ENCODE peak calls at places on chromosomes 16 and 17, in eight cellular contexts. One of them, this sample, is unnamed.

GRCh38 chr17:31272803-31273202 is 24.2 kb downstream of the OMG start:
- DNase-seq in neural progenitor cell: no peak
- DNase-seq in GM12878: no peak
- DNase-seq in H9: no peak
- DNase-seq in MM.1S: no peak
- DNase-seq in endodermal cell: no peak
- DNase-seq in fibroblast of lung: no peak
- DNase-seq in DND-41: no peak
- DNase-seq in this sample: no peak

GRCh38 chr17:58593121-58593520 is 78.7 kb upstream of the MTMR4 start:
- DNase-seq in MM.1S: no peak
- DNase-seq in endodermal cell: no peak
- DNase-seq in GM12878: no peak
- DNase-seq in DND-41: no peak
- DNase-seq in fibroblast of lung: no peak
- DNase-seq in neural progenitor cell: no peak
- DNase-seq in H9: no peak
- DNase-seq in this sample: no peak

GRCh38 chr16:79769320-79770243 is 169.0 kb upstream of the MAF start:
- DNase-seq in H9: no peak
- DNase-seq in neural progenitor cell: no peak
- DNase-seq in MM.1S: no peak
- DNase-seq in fibroblast of lung: no peak
- DNase-seq in GM12878: no peak
- DNase-seq in DND-41: no peak
- DNase-seq in endodermal cell: no peak
- DNase-seq in this sample: no peak

GRCh38 chr16:67528222-67528869 is at the start of gene RIPOR1:
- DNase-seq in neural progenitor cell: peak
- DNase-seq in endodermal cell: peak
- DNase-seq in fibroblast of lung: no peak
- DNase-seq in GM12878: no peak
- DNase-seq in DND-41: peak
- DNase-seq in MM.1S: peak
- DNase-seq in H9: peak
- DNase-seq in this sample: no peak

GRCh38 chr17:35081638-35082037 is 18.1 kb upstream of the RFFL start:
- DNase-seq in DND-41: no peak
- DNase-seq in H9: no peak
- DNase-seq in neural progenitor cell: no peak
- DNase-seq in MM.1S: no peak
- DNase-seq in fibroblast of lung: no peak
- DNase-seq in GM12878: no peak
- DNase-seq in endodermal cell: no peak
- DNase-seq in this sample: no peak

GRCh38 chr16:71781741-71782140 is 26.9 kb downstream of the AP1G1 start:
- DNase-seq in MM.1S: no peak
- DNase-seq in H9: no peak
- DNase-seq in neural progenitor cell: no peak
- DNase-seq in GM12878: no peak
- DNase-seq in fibroblast of lung: peak
- DNase-seq in DND-41: no peak
- DNase-seq in endodermal cell: no peak
- DNase-seq in this sample: no peak

GRCh38 chr16:11327277-11328171 is 17.7 kb upstream of the RMI2 start:
- DNase-seq in endodermal cell: peak
- DNase-seq in GM12878: peak
- DNase-seq in DND-41: no peak
- DNase-seq in fibroblast of lung: no peak
- DNase-seq in neural progenitor cell: no peak
- DNase-seq in H9: peak
- DNase-seq in MM.1S: no peak
- DNase-seq in this sample: no peak

GRCh38 chr16:23408242-23409201 is 44.5 kb downstream of the COG7 start:
- DNase-seq in GM12878: no peak
- DNase-seq in H9: no peak
- DNase-seq in DND-41: no peak
- DNase-seq in MM.1S: no peak
- DNase-seq in fibroblast of lung: peak
- DNase-seq in neural progenitor cell: peak
- DNase-seq in endodermal cell: no peak
- DNase-seq in this sample: peak

GRCh38 chr16:70579648-70580630 is 56.3 kb downstream of the SF3B3 start:
- DNase-seq in GM12878: no peak
- DNase-seq in endodermal cell: peak
- DNase-seq in DND-41: no peak
- DNase-seq in fibroblast of lung: no peak
- DNase-seq in neural progenitor cell: no peak
- DNase-seq in MM.1S: no peak
- DNase-seq in H9: peak
- DNase-seq in this sample: no peak

GRCh38 chr17:73308017-73308823 is 3.6 kb downstream of the CDC42EP4 start:
- DNase-seq in fibroblast of lung: peak
- DNase-seq in H9: no peak
- DNase-seq in neural progenitor cell: no peak
- DNase-seq in DND-41: no peak
- DNase-seq in MM.1S: no peak
- DNase-seq in GM12878: no peak
- DNase-seq in endodermal cell: peak
- DNase-seq in this sample: no peak

GRCh38 chr16:19182487-19182886 is 14.4 kb downstream of the SYT17 start:
- DNase-seq in fibroblast of lung: no peak
- DNase-seq in endodermal cell: no peak
- DNase-seq in GM12878: no peak
- DNase-seq in H9: no peak
- DNase-seq in MM.1S: no peak
- DNase-seq in neural progenitor cell: no peak
- DNase-seq in DND-41: no peak
- DNase-seq in this sample: no peak

GRCh38 chr17:34579979-34580684 is 750 bp downstream of the TMEM132E start:
- DNase-seq in MM.1S: peak
- DNase-seq in GM12878: no peak
- DNase-seq in fibroblast of lung: no peak
- DNase-seq in endodermal cell: peak
- DNase-seq in neural progenitor cell: peak
- DNase-seq in DND-41: no peak
- DNase-seq in H9: peak
- DNase-seq in this sample: no peak

GRCh38 chr16:69894675-69895074 is 56.5 kb upstream of the CLEC18A start:
- DNase-seq in fibroblast of lung: no peak
- DNase-seq in H9: no peak
- DNase-seq in DND-41: no peak
- DNase-seq in GM12878: no peak
- DNase-seq in neural progenitor cell: no peak
- DNase-seq in endodermal cell: no peak
- DNase-seq in MM.1S: no peak
- DNase-seq in this sample: no peak

GRCh38 chr17:75645501-75645888 is 12.3 kb downstream of the SMIM5 start:
- DNase-seq in endodermal cell: peak
- DNase-seq in neural progenitor cell: no peak
- DNase-seq in GM12878: no peak
- DNase-seq in MM.1S: peak
- DNase-seq in DND-41: no peak
- DNase-seq in fibroblast of lung: no peak
- DNase-seq in H9: peak
- DNase-seq in this sample: no peak

GRCh38 chr16:71723537-71724319 is 773 bp downstream of the PHLPP2 start:
- DNase-seq in neural progenitor cell: peak
- DNase-seq in fibroblast of lung: peak
- DNase-seq in MM.1S: peak
- DNase-seq in H9: peak
- DNase-seq in DND-41: peak
- DNase-seq in endodermal cell: peak
- DNase-seq in GM12878: no peak
- DNase-seq in this sample: peak

GRCh38 chr16:58128721-58129096 is 472 bp downstream of the CFAP20 start:
- DNase-seq in GM12878: no peak
- DNase-seq in fibroblast of lung: no peak
- DNase-seq in endodermal cell: peak
- DNase-seq in H9: peak
- DNase-seq in neural progenitor cell: peak
- DNase-seq in DND-41: peak
- DNase-seq in MM.1S: peak
- DNase-seq in this sample: no peak

GRCh38 chr16:89744813-89745212 is 23.5 kb downstream of the ZNF276 start:
- DNase-seq in DND-41: no peak
- DNase-seq in neural progenitor cell: no peak
- DNase-seq in GM12878: no peak
- DNase-seq in endodermal cell: no peak
- DNase-seq in fibroblast of lung: no peak
- DNase-seq in H9: no peak
- DNase-seq in MM.1S: no peak
- DNase-seq in this sample: no peak

GRCh38 chr16:87877942-87878507 is 8.7 kb upstream of the SLC7A5 start:
- DNase-seq in fibroblast of lung: no peak
- DNase-seq in H9: no peak
- DNase-seq in DND-41: peak
- DNase-seq in GM12878: no peak
- DNase-seq in neural progenitor cell: no peak
- DNase-seq in MM.1S: no peak
- DNase-seq in endodermal cell: peak
- DNase-seq in this sample: no peak
- H3K9ac ChIP-seq in fibroblast of lung: no peak
- H3K9ac ChIP-seq in H9: no peak
- H3K9ac ChIP-seq in DND-41: no peak
- H3K9ac ChIP-seq in GM12878: no peak
- H3K9ac ChIP-seq in neural progenitor cell: no peak
- H3K9ac ChIP-seq in MM.1S: no peak
- H3K9ac ChIP-seq in endodermal cell: no peak
- H3K9ac ChIP-seq in this sample: no peak

GRCh38 chr17:13594310-13594709 is 7.4 kb downstream of the HS3ST3A1 start:
- DNase-seq in fibroblast of lung: no peak
- DNase-seq in H9: no peak
- DNase-seq in endodermal cell: no peak
- DNase-seq in GM12878: no peak
- DNase-seq in neural progenitor cell: no peak
- DNase-seq in DND-41: no peak
- DNase-seq in MM.1S: no peak
- DNase-seq in this sample: no peak

GRCh38 chr17:13593757-13594156 is 8.0 kb downstream of the HS3ST3A1 start:
- DNase-seq in H9: no peak
- DNase-seq in endodermal cell: no peak
- DNase-seq in GM12878: no peak
- DNase-seq in DND-41: no peak
- DNase-seq in MM.1S: no peak
- DNase-seq in fibroblast of lung: peak
- DNase-seq in neural progenitor cell: no peak
- DNase-seq in this sample: no peak

GRCh38 chr17:13593021-13593751 is 8.5 kb downstream of the HS3ST3A1 start:
- DNase-seq in fibroblast of lung: no peak
- DNase-seq in GM12878: no peak
- DNase-seq in DND-41: no peak
- DNase-seq in H9: no peak
- DNase-seq in neural progenitor cell: no peak
- DNase-seq in MM.1S: no peak
- DNase-seq in endodermal cell: no peak
- DNase-seq in this sample: no peak

GRCh38 chr17:13590441-13590840 is 11.3 kb downstream of the HS3ST3A1 start:
- DNase-seq in MM.1S: no peak
- DNase-seq in endodermal cell: no peak
- DNase-seq in neural progenitor cell: no peak
- DNase-seq in H9: no peak
- DNase-seq in fibroblast of lung: no peak
- DNase-seq in DND-41: no peak
- DNase-seq in GM12878: no peak
- DNase-seq in this sample: no peak

GRCh38 chr17:13592427-13592826 is 9.3 kb downstream of the HS3ST3A1 start:
- DNase-seq in endodermal cell: no peak
- DNase-seq in fibroblast of lung: no peak
- DNase-seq in DND-41: no peak
- DNase-seq in GM12878: no peak
- DNase-seq in MM.1S: no peak
- DNase-seq in neural progenitor cell: no peak
- DNase-seq in H9: no peak
- DNase-seq in this sample: no peak
- H3K9ac ChIP-seq in endodermal cell: no peak
- H3K9ac ChIP-seq in fibroblast of lung: no peak
- H3K9ac ChIP-seq in DND-41: no peak
- H3K9ac ChIP-seq in GM12878: no peak
- H3K9ac ChIP-seq in MM.1S: no peak
- H3K9ac ChIP-seq in neural progenitor cell: no peak
- H3K9ac ChIP-seq in H9: no peak
- H3K9ac ChIP-seq in this sample: no peak

DNA sequence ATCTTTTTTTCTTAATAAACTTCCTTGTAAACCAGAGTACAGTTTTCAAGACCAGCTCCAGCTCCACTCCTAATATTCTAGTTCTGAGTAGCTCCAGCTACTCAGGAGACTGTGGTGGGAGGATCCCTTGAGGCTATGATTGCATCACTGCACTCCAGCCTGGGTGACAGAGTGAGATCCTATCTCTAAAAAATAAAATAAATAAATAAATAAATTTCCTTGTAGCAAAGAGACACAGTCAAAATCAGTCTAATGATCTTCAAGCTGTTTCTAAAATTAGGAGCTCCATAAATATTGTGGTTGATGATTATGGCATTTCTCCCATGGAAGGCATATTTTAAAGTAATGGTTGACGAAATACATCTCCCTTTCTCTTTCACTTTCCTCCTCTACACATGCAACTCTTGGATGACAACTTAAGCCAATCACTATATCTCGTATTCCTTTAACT is 42.3 kb upstream of the TAOK1 start:
- DNase-seq in DND-41: no peak
- DNase-seq in MM.1S: no peak
- DNase-seq in endodermal cell: peak
- DNase-seq in fibroblast of lung: peak
- DNase-seq in neural progenitor cell: no peak
- DNase-seq in GM12878: no peak
- DNase-seq in H9: no peak
- DNase-seq in this sample: no peak
- H3K9ac ChIP-seq in DND-41: no peak
- H3K9ac ChIP-seq in MM.1S: no peak
- H3K9ac ChIP-seq in endodermal cell: no peak
- H3K9ac ChIP-seq in fibroblast of lung: no peak
- H3K9ac ChIP-seq in neural progenitor cell: no peak
- H3K9ac ChIP-seq in GM12878: no peak
- H3K9ac ChIP-seq in H9: no peak
- H3K9ac ChIP-seq in this sample: no peak

DNA sequence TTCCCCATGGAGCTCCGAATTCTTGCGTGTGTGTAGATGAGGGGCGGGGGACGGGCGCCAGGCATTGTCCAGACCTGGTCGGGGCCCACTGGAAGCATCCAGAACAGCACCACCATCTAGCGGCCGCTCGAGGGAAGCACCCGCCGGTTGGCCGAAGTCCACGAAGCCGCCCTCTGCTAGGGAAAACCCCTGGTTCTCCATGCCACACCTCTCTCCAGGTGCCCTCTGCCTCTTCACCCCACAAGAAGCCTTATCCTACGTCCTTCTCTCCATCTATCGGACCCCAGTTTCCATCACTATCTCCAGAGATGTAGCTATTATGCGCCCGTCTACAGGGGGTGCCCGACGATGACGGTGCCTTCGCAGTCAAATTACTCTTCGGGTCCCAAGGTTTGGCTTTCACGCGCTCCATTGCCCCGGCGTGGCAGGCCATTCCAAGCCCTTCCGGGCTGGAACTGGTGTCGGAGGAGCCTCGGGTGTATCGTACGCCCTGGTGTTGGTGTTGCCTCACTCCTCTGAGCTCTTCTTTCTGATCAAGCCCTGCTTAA is 617 bp upstream of the SENP3 start:
- DNase-seq in endodermal cell: peak
- DNase-seq in MM.1S: peak
- DNase-seq in DND-41: peak
- DNase-seq in GM12878: no peak
- DNase-seq in fibroblast of lung: peak
- DNase-seq in H9: peak
- DNase-seq in neural progenitor cell: peak
- DNase-seq in this sample: no peak
- H3K9ac ChIP-seq in endodermal cell: peak
- H3K9ac ChIP-seq in MM.1S: peak
- H3K9ac ChIP-seq in DND-41: peak
- H3K9ac ChIP-seq in GM12878: peak
- H3K9ac ChIP-seq in fibroblast of lung: peak
- H3K9ac ChIP-seq in H9: peak
- H3K9ac ChIP-seq in neural progenitor cell: peak
- H3K9ac ChIP-seq in this sample: peak